ENCODE peak calls at places on chromosome 1, in seven cellular contexts. One of them, this sample, is unnamed.

GRCh38 chr1:43313771-43314170 is 13.0 kb downstream of the TIE1 start:
- DNase-seq in stimulated activated CD4-positive, alpha-beta T cell treated with anti-CD3 and anti-CD28 coated beads, Interleukin-4, amount 100 ng/mL, for 4 hours: no peak
- DNase-seq in ecto neural progenitor cell: no peak
- DNase-seq in KBM-7: no peak
- DNase-seq in CD4-positive, alpha-beta T cell: no peak
- DNase-seq in HCT116: no peak
- DNase-seq in stimulated activated CD8-positive, alpha-beta memory T cell treated with anti-CD3 and anti-CD28 coated beads, Interleukin-12 subunit alpha, Interleukin-12 subunit beta, amount 100 ng/mL, for 1 hour: no peak
- DNase-seq in this sample: no peak

GRCh38 chr1:102886638-102887037 is 221.7 kb downstream of the COL11A1 start:
- DNase-seq in stimulated activated CD4-positive, alpha-beta T cell treated with anti-CD3 and anti-CD28 coated beads, Interleukin-4, amount 100 ng/mL, for 4 hours: no peak
- DNase-seq in ecto neural progenitor cell: no peak
- DNase-seq in KBM-7: no peak
- DNase-seq in CD4-positive, alpha-beta T cell: no peak
- DNase-seq in HCT116: no peak
- DNase-seq in stimulated activated CD8-positive, alpha-beta memory T cell treated with anti-CD3 and anti-CD28 coated beads, Interleukin-12 subunit alpha, Interleukin-12 subunit beta, amount 100 ng/mL, for 1 hour: no peak
- DNase-seq in this sample: no peak

GRCh38 chr1:76023669-76024407 is 50.7 kb upstream of the ST6GALNAC3 start:
- DNase-seq in stimulated activated CD4-positive, alpha-beta T cell treated with anti-CD3 and anti-CD28 coated beads, Interleukin-4, amount 100 ng/mL, for 4 hours: no peak
- DNase-seq in ecto neural progenitor cell: no peak
- DNase-seq in KBM-7: no peak
- DNase-seq in CD4-positive, alpha-beta T cell: no peak
- DNase-seq in HCT116: no peak
- DNase-seq in stimulated activated CD8-positive, alpha-beta memory T cell treated with anti-CD3 and anti-CD28 coated beads, Interleukin-12 subunit alpha, Interleukin-12 subunit beta, amount 100 ng/mL, for 1 hour: no peak
- DNase-seq in this sample: no peak

GRCh38 chr1:32447469-32448185 is 17.2 kb upstream of the ZBTB8B start:
- DNase-seq in stimulated activated CD4-positive, alpha-beta T cell treated with anti-CD3 and anti-CD28 coated beads, Interleukin-4, amount 100 ng/mL, for 4 hours: no peak
- DNase-seq in ecto neural progenitor cell: peak
- DNase-seq in KBM-7: no peak
- DNase-seq in CD4-positive, alpha-beta T cell: no peak
- DNase-seq in HCT116: peak
- DNase-seq in stimulated activated CD8-positive, alpha-beta memory T cell treated with anti-CD3 and anti-CD28 coated beads, Interleukin-12 subunit alpha, Interleukin-12 subunit beta, amount 100 ng/mL, for 1 hour: no peak
- DNase-seq in this sample: no peak

GRCh38 chr1:110779617-110780016 is 93.3 kb upstream of the CD53 start:
- DNase-seq in stimulated activated CD4-positive, alpha-beta T cell treated with anti-CD3 and anti-CD28 coated beads, Interleukin-4, amount 100 ng/mL, for 4 hours: no peak
- DNase-seq in ecto neural progenitor cell: no peak
- DNase-seq in KBM-7: no peak
- DNase-seq in CD4-positive, alpha-beta T cell: no peak
- DNase-seq in HCT116: no peak
- DNase-seq in stimulated activated CD8-positive, alpha-beta memory T cell treated with anti-CD3 and anti-CD28 coated beads, Interleukin-12 subunit alpha, Interleukin-12 subunit beta, amount 100 ng/mL, for 1 hour: no peak
- DNase-seq in this sample: no peak

GRCh38 chr1:26900815-26901511 is 696 bp upstream of the GPATCH3 start:
- DNase-seq in stimulated activated CD4-positive, alpha-beta T cell treated with anti-CD3 and anti-CD28 coated beads, Interleukin-4, amount 100 ng/mL, for 4 hours: no peak
- DNase-seq in ecto neural progenitor cell: no peak
- DNase-seq in KBM-7: no peak
- DNase-seq in CD4-positive, alpha-beta T cell: no peak
- DNase-seq in HCT116: no peak
- DNase-seq in stimulated activated CD8-positive, alpha-beta memory T cell treated with anti-CD3 and anti-CD28 coated beads, Interleukin-12 subunit alpha, Interleukin-12 subunit beta, amount 100 ng/mL, for 1 hour: no peak
- DNase-seq in this sample: no peak

GRCh38 chr1:229076217-229076616 is 194.7 kb upstream of the RAB4A start:
- DNase-seq in stimulated activated CD4-positive, alpha-beta T cell treated with anti-CD3 and anti-CD28 coated beads, Interleukin-4, amount 100 ng/mL, for 4 hours: no peak
- DNase-seq in ecto neural progenitor cell: no peak
- DNase-seq in KBM-7: no peak
- DNase-seq in CD4-positive, alpha-beta T cell: no peak
- DNase-seq in HCT116: no peak
- DNase-seq in stimulated activated CD8-positive, alpha-beta memory T cell treated with anti-CD3 and anti-CD28 coated beads, Interleukin-12 subunit alpha, Interleukin-12 subunit beta, amount 100 ng/mL, for 1 hour: no peak
- DNase-seq in this sample: no peak

GRCh38 chr1:111507411-111508201 is 4.2 kb upstream of the ADORA3 start:
- DNase-seq in stimulated activated CD4-positive, alpha-beta T cell treated with anti-CD3 and anti-CD28 coated beads, Interleukin-4, amount 100 ng/mL, for 4 hours: peak
- DNase-seq in ecto neural progenitor cell: peak
- DNase-seq in KBM-7: peak
- DNase-seq in CD4-positive, alpha-beta T cell: peak
- DNase-seq in HCT116: no peak
- DNase-seq in stimulated activated CD8-positive, alpha-beta memory T cell treated with anti-CD3 and anti-CD28 coated beads, Interleukin-12 subunit alpha, Interleukin-12 subunit beta, amount 100 ng/mL, for 1 hour: peak
- DNase-seq in this sample: peak

GRCh38 chr1:175933801-175934200 is 190.4 kb upstream of the TNR start:
- DNase-seq in stimulated activated CD4-positive, alpha-beta T cell treated with anti-CD3 and anti-CD28 coated beads, Interleukin-4, amount 100 ng/mL, for 4 hours: no peak
- DNase-seq in ecto neural progenitor cell: no peak
- DNase-seq in KBM-7: no peak
- DNase-seq in CD4-positive, alpha-beta T cell: no peak
- DNase-seq in HCT116: no peak
- DNase-seq in stimulated activated CD8-positive, alpha-beta memory T cell treated with anti-CD3 and anti-CD28 coated beads, Interleukin-12 subunit alpha, Interleukin-12 subunit beta, amount 100 ng/mL, for 1 hour: no peak
- DNase-seq in this sample: no peak

GRCh38 chr1:18112611-18113010 is 5.0 kb downstream of the IGSF21 start:
- DNase-seq in stimulated activated CD4-positive, alpha-beta T cell treated with anti-CD3 and anti-CD28 coated beads, Interleukin-4, amount 100 ng/mL, for 4 hours: no peak
- DNase-seq in ecto neural progenitor cell: no peak
- DNase-seq in KBM-7: no peak
- DNase-seq in CD4-positive, alpha-beta T cell: no peak
- DNase-seq in HCT116: no peak
- DNase-seq in stimulated activated CD8-positive, alpha-beta memory T cell treated with anti-CD3 and anti-CD28 coated beads, Interleukin-12 subunit alpha, Interleukin-12 subunit beta, amount 100 ng/mL, for 1 hour: no peak
- DNase-seq in this sample: no peak

This sample was measured in GF-D8.